ENCODE peak calls at places on chromosome X, in ten cellular contexts. M, G, Q, N, I, K, J, F, C and U are unnamed samples.

GRCh38 chrX:149638860-149639259 is 7.3 kb upstream of the TMEM185A start:
- DNase-seq in M (no peak), G (no peak), Q (no peak), N (no peak), I (no peak), K (no peak), J (no peak), F (no peak), C (no peak), U (no peak)

GRCh38 chrX:28638775-28639174 is 51.5 kb downstream of the IL1RAPL1 start:
- DNase-seq in M (no peak), G (no peak), Q (no peak), N (no peak), I (no peak), K (no peak), J (no peak), F (no peak), C (no peak), U (no peak)

GRCh38 chrX:102714994-102715393 is 2.7 kb downstream of the GPRASP2 start:
- DNase-seq in M (no peak), G (no peak), Q (no peak), N (peak; percentile 41), I (no peak), K (no peak), J (no peak), F (no peak), C (no peak), U (peak; percentile 7)

GRCh38 chrX:118226060-118226428 is 109.4 kb upstream of the KLHL13 start:
- DNase-seq in M (no peak), G (no peak), Q (no peak), N (no peak), I (peak; percentile 21), K (no peak), J (no peak), F (no peak), C (no peak), U (peak; percentile 29)

GRCh38 chrX:134004038-134004437 is 18.6 kb upstream of the GPC3 start:
- DNase-seq in M (no peak), G (no peak), Q (no peak), N (no peak), I (peak; percentile 16), K (no peak), J (no peak), F (peak; percentile 3), C (no peak), U (peak; percentile 70)

GRCh38 chrX:72713130-72713529 is 976 bp downstream of the PHKA1 start:
- DNase-seq in M (no peak), G (no peak), Q (no peak), N (no peak), I (peak; percentile 58), K (no peak), J (no peak), F (no peak), C (no peak), U (peak; percentile 17)

GRCh38 chrX:7798327-7798726 is 44.6 kb upstream of the VCX start:
- DNase-seq in M (no peak), G (no peak), Q (no peak), N (no peak), I (no peak), K (no peak), J (no peak), F (no peak), C (no peak), U (no peak)

GRCh38 chrX:8027876-8028275 is 100.7 kb upstream of the PNPLA4 start:
- DNase-seq in M (no peak), G (peak; percentile 35), Q (no peak), N (no peak), I (no peak), K (no peak), J (no peak), F (no peak), C (no peak), U (no peak)

GRCh38 chrX:123087326-123087725 is 96.8 kb upstream of the GRIA3 start:
- DNase-seq in M (no peak), G (no peak), Q (no peak), N (no peak), I (no peak), K (no peak), J (no peak), F (peak; percentile 14), C (no peak), U (peak; percentile 80)

GRCh38 chrX:72048515-72049455 is 82.9 kb downstream of the RTL5 start:
- DNase-seq in M (no peak), G (no peak), Q (no peak), N (no peak), I (peak; percentile 5), K (no peak), J (no peak), F (no peak), C (peak; percentile 29), U (no peak)

GRCh38 chrX:123648028-123648810 is 84.6 kb downstream of the THOC2 start:
- DNase-seq in M (peak; percentile 34), G (peak; percentile 57), Q (peak; percentile 44), N (peak; percentile 81), I (no peak), K (no peak), J (no peak), F (no peak), C (peak; percentile 29), U (peak; percentile 67)

GRCh38 chrX:130075768-130076167 is 34.5 kb downstream of the ELF4 start:
- DNase-seq in M (no peak), G (no peak), Q (no peak), N (no peak), I (no peak), K (no peak), J (no peak), F (no peak), C (no peak), U (no peak)

GRCh38 chrX:130615941-130616340 is 214.2 kb downstream of the RBMX2 start:
- DNase-seq in M (no peak), G (no peak), Q (no peak), N (no peak), I (no peak), K (no peak), J (no peak), F (no peak), C (no peak), U (no peak)

GRCh38 chrX:129647588-129648410 is 7.0 kb downstream of the APLN start:
- DNase-seq in M (no peak), G (no peak), Q (no peak), N (peak; percentile 16), I (no peak), K (no peak), J (no peak), F (no peak), C (no peak), U (no peak)

GRCh38 chrX:72394518-72395163 is 88.9 kb upstream of the CITED1 start:
- DNase-seq in M (peak; percentile 37), G (no peak), Q (no peak), N (no peak), I (peak; percentile 2), K (no peak), J (no peak), F (no peak), C (no peak), U (peak; percentile 70)

GRCh38 chrX:108735680-108736508 is 469 bp downstream of the IRS4 start:
- DNase-seq in M (no peak), G (no peak), Q (peak; percentile 19), N (no peak), I (no peak), K (no peak), J (no peak), F (no peak), C (no peak), U (no peak)

GRCh38 chrX:138638996-138639395 is 72.5 kb downstream of the FGF13 start:
- DNase-seq in M (no peak), G (no peak), Q (no peak), N (no peak), I (no peak), K (no peak), J (no peak), F (no peak), C (no peak), U (no peak)

GRCh38 chrX:131607796-131608369 is 64.0 kb downstream of the OR13H1 start:
- DNase-seq in M (no peak), G (no peak), Q (no peak), N (no peak), I (no peak), K (no peak), J (no peak), F (no peak), C (no peak), U (no peak)

GRCh38 chrX:120769576-120770341 is 105.9 kb downstream of the CT47B1 start:
- DNase-seq in M (peak; percentile 58), G (peak; percentile 18), Q (no peak), N (no peak), I (peak; percentile 63), K (no peak), J (no peak), F (peak; percentile 59), C (peak; percentile 30), U (peak; percentile 83)

GRCh38 chrX:68440940-68441339 is 7.6 kb upstream of the OPHN1 start:
- DNase-seq in M (peak; percentile 28), G (no peak), Q (no peak), N (no peak), I (no peak), K (no peak), J (no peak), F (no peak), C (no peak), U (peak; percentile 70)

GRCh38 chrX:23386726-23387125 is 52.1 kb downstream of the PTCHD1 start:
- DNase-seq in M (no peak), G (no peak), Q (no peak), N (no peak), I (no peak), K (no peak), J (no peak), F (no peak), C (no peak), U (no peak)

GRCh38 chrX:153414838-153415552 is 3.7 kb downstream of the ZFP92 start:
- DNase-seq in M (peak; percentile 17), G (no peak), Q (no peak), N (no peak), I (no peak), K (no peak), J (no peak), F (no peak), C (no peak), U (peak; percentile 55)

GRCh38 chrX:13005671-13006473 is 31.0 kb downstream of the TMSB4X start:
- DNase-seq in M (peak; percentile 9), G (no peak), Q (no peak), N (no peak), I (no peak), K (no peak), J (no peak), F (no peak), C (peak; percentile 26), U (peak; percentile 67)

GRCh38 chrX:149398027-149398426 is 107.1 kb downstream of the IDS start:
- DNase-seq in M (no peak), G (peak; percentile 27), Q (no peak), N (peak; percentile 60), I (no peak), K (no peak), J (no peak), F (no peak), C (no peak), U (no peak)

GRCh38 chrX:15815779-15816452 is 25.6 kb downstream of the ZRSR2 start:
- DNase-seq in M (peak; percentile 5), G (no peak), Q (no peak), N (peak; percentile 60), I (peak; percentile 54), K (peak; percentile 11), J (peak; percentile 1), F (no peak), C (peak; percentile 47), U (peak; percentile 14)

GRCh38 chrX:68978211-68978780 is 149.5 kb downstream of the EFNB1 start:
- DNase-seq in M (no peak), G (peak; percentile 30), Q (no peak), N (peak; percentile 53), I (no peak), K (no peak), J (no peak), F (no peak), C (no peak), U (peak; percentile 7)

GRCh38 chrX:12372111-12372510 is 233.8 kb downstream of the FRMPD4 start:
- DNase-seq in M (no peak), G (no peak), Q (no peak), N (no peak), I (no peak), K (no peak), J (no peak), F (no peak), C (no peak), U (peak; percentile 47)

GRCh38 chrX:115642895-115643530 is 82.0 kb downstream of the PLS3 start:
- DNase-seq in M (peak; percentile 31), G (peak; percentile 44), Q (no peak), N (no peak), I (peak; percentile 60), K (peak; percentile 16), J (no peak), F (peak; percentile 39), C (peak; percentile 21), U (peak; percentile 84)